ENCODE peak calls at places on chromosome 20, in four cellular contexts. P is GM03348, B is putamen, V is SHP77 treated with DMSO at 0.1 percent for 48 hours. I is an unnamed sample.
A peak's percentile ranks its signal among the peaks of the same experiment; 100 is the strongest.

GRCh38 chr20:6696001-6696400 is 71.5 kb upstream of the BMP2 start:
- DNase-seq in V (no peak), B (no peak), P (no peak), I (no peak)

GRCh38 chr20:50121858-50122271 is 8.9 kb upstream of the UBE2V1 start:
- DNase-seq in P (peak; percentile 53), V (no peak), B (no peak), I (no peak)

GRCh38 chr20:4341804-4342560 is 326.6 kb upstream of the RNF24 start:
- DNase-seq in B (no peak), V (no peak), P (peak; percentile 78), I (no peak)

GRCh38 chr20:6660441-6660840 is 107.0 kb upstream of the BMP2 start:
- DNase-seq in P (no peak), B (no peak), V (no peak), I (no peak)

GRCh38 chr20:50546729-50547314 is 36.6 kb downstream of the PTPN1 start:
- DNase-seq in P (peak; percentile 20), B (no peak), V (no peak), I (no peak)

GRCh38 chr20:59141818-59142581 is 21.6 kb upstream of the ZNF831 start:
- DNase-seq in P (no peak), B (no peak), V (no peak), I (no peak)

GRCh38 chr20:44678247-44678646 is 26.7 kb upstream of the ADA start:
- DNase-seq in B (no peak), V (no peak), P (no peak), I (no peak)

GRCh38 chr20:36573798-36574277 is 441 bp downstream of the TGIF2 start:
- DNase-seq in V (no peak), B (no peak), P (peak; percentile 58), I (no peak)

GRCh38 chr20:4018015-4018748 is 2.8 kb upstream of the RNF24 start:
- DNase-seq in P (no peak), B (no peak), V (no peak), I (no peak)